ENCODE peak calls at places on chromosomes 6 and 20, in eight cellular contexts. C is CD4-positive, alpha-beta memory T cell; E is colonic mucosa; G is uterus; S is IMR-90; L is iPS DF 6.9; J is spleen; K is ovary. V is an unnamed sample. For H3K27me3, the result is how much of the 10 kb centered on the place peaks cover.

GRCh38 chr20:19995220-19995863 is 21.8 kb upstream of the NAA20 start:
- DNase-seq in C (peak), E (no peak), G (no peak), S (peak), L (no peak), J (no peak), K (no peak), V (no peak)

GRCh38 chr6:129849456-129849855 is 11.7 kb downstream of the TMEM244 start:
- DNase-seq in C (no peak), E (no peak), G (no peak), S (peak), L (no peak), J (no peak), K (no peak), V (no peak)

GRCh38 chr6:157034433-157035230 is 257.5 kb downstream of the ARID1B start:
- DNase-seq in C (peak), E (no peak), G (no peak), S (peak), L (no peak), J (no peak), K (no peak), V (no peak)

GRCh38 chr6:20686142-20686541 is 151.9 kb downstream of the CDKAL1 start:
- DNase-seq in C (no peak), E (no peak), G (no peak), S (no peak), L (peak), J (no peak), K (no peak), V (no peak)

GRCh38 chr6:4377635-4378034 is 242.3 kb upstream of the ECI2 start:
- DNase-seq in C (no peak), E (no peak), G (no peak), S (no peak), L (no peak), J (no peak), K (no peak), V (no peak)

GRCh38 chr6:51868591-51869355 is 218.6 kb downstream of the PKHD1 start:
- DNase-seq in C (no peak), E (no peak), G (no peak), S (no peak), L (no peak), J (no peak), K (no peak), V (no peak)

GRCh38 chr20:56631990-56632327 is 2.9 kb downstream of the TFAP2C start:
- DNase-seq in C (no peak), E (no peak), G (no peak), S (no peak), L (no peak), J (no peak), K (no peak), V (no peak)

GRCh38 chr6:170074435-170074834 is 216.4 kb downstream of the DLL1 start:
- DNase-seq in C (no peak), E (no peak), G (no peak), S (no peak), L (no peak), J (peak), K (peak), V (no peak)

GRCh38 chr20:21272679-21273078 is 30.5 kb upstream of the XRN2 start:
- DNase-seq in C (no peak), E (no peak), G (no peak), S (no peak), L (no peak), J (no peak), K (no peak), V (no peak)

GRCh38 chr6:161676566-161676965 is 402.7 kb upstream of the AGPAT4 start:
- DNase-seq in C (no peak), E (no peak), G (no peak), S (no peak), L (no peak), J (no peak), K (no peak), V (no peak)

GRCh38 chr20:32010666-32011065 is 428 bp downstream of the CCM2L start:
- DNase-seq in C (no peak), E (no peak), G (no peak), S (no peak), L (no peak), J (peak), K (no peak), V (no peak)

GRCh38 chr20:38905375-38905774 is 20.8 kb upstream of the FAM83D start:
- DNase-seq in C (no peak), E (no peak), G (no peak), S (no peak), L (no peak), J (no peak), K (no peak), V (no peak)

GRCh38 chr20:57692393-57692792 is 17.4 kb downstream of the PMEPA1 start:
- DNase-seq in C (no peak), E (no peak), G (no peak), S (no peak), L (no peak), J (no peak), K (no peak), V (no peak)

GRCh38 chr6:135291288-135292116 is 110.4 kb downstream of the MYB start:
- DNase-seq in C (no peak), E (no peak), G (no peak), S (peak), L (no peak), J (no peak), K (no peak), V (no peak)

GRCh38 chr20:31707994-31708744 is 14.5 kb downstream of the BCL2L1 start:
- DNase-seq in C (no peak), E (peak), G (no peak), S (no peak), L (no peak), J (peak), K (no peak), V (no peak)

GRCh38 chr20:58555078-58555765 is 40.0 kb upstream of the APCDD1L start:
- DNase-seq in C (no peak), E (no peak), G (no peak), S (peak), L (no peak), J (no peak), K (no peak), V (no peak)

GRCh38 chr6:45187841-45188240 is 140.3 kb upstream of the RUNX2 start:
- DNase-seq in C (no peak), E (no peak), G (no peak), S (peak), L (no peak), J (no peak), K (no peak), V (no peak)

GRCh38 chr6:16982827-16983226 is 119.0 kb upstream of the STMND1 start:
- DNase-seq in C (no peak), E (no peak), G (no peak), S (peak), L (no peak), J (no peak), K (no peak), V (no peak)

GRCh38 chr6:44085219-44085618 is 42.0 kb downstream of the MRPL14 start:
- DNase-seq in C (no peak), E (no peak), G (no peak), S (no peak), L (no peak), J (no peak), K (no peak), V (no peak)

GRCh38 chr20:32603046-32603726 is 18.1 kb upstream of the NOL4L start:
- DNase-seq in C (no peak), E (no peak), G (no peak), S (no peak), L (no peak), J (no peak), K (no peak), V (no peak)

GRCh38 chr20:1002682-1003561 is 811 bp upstream of the RSPO4 start:
- DNase-seq in C (no peak), E (no peak), G (no peak), S (no peak), L (no peak), J (no peak), K (no peak), V (no peak)

GRCh38 chr6:134787261-134787871 is 162.5 kb downstream of the ALDH8A1 start:
- DNase-seq in C (no peak), E (no peak), G (no peak), S (peak), L (no peak), J (no peak), K (no peak), V (peak)

GRCh38 chr6:44564906-44565524 is 177.5 kb downstream of the CDC5L start:
- DNase-seq in C (no peak), E (no peak), G (no peak), S (no peak), L (no peak), J (peak), K (no peak), V (no peak)

GRCh38 chr20:39825524-39825923 is 863.4 kb downstream of the DHX35 start:
- DNase-seq in C (no peak), E (no peak), G (no peak), S (no peak), L (no peak), J (no peak), K (no peak), V (no peak)

GRCh38 chr20:20143646-20144045 is 91.3 kb downstream of the CFAP61 start:
- DNase-seq in C (no peak), E (no peak), G (no peak), S (no peak), L (no peak), J (no peak), K (no peak), V (no peak)

GRCh38 chr6:4772750-4773149 is 3.5 kb upstream of the CDYL start:
- DNase-seq in C (no peak), E (no peak), G (no peak), S (no peak), L (no peak), J (no peak), K (no peak), V (no peak)

GRCh38 chr6:8382434-8382833 is 52.9 kb downstream of the SLC35B3 start:
- DNase-seq in C (no peak), E (no peak), G (no peak), S (no peak), L (no peak), J (no peak), K (no peak), V (no peak)

GRCh38 chr20:41124451-41125094 is 12.8 kb upstream of the PLCG1 start:
- DNase-seq in C (no peak), E (peak), G (no peak), S (no peak), L (no peak), J (no peak), K (no peak), V (no peak)

GRCh38 chr6:138498575-138499302 is 555 bp downstream of the NHSL1 start:
- DNase-seq in C (no peak), E (no peak), G (no peak), S (no peak), L (no peak), J (no peak), K (no peak), V (no peak)
- H3K27ac ChIP-seq in C (no peak), E (peak), G (no peak), S (no peak), L (no peak), J (no peak), K (no peak), V (no peak)

DNA sequence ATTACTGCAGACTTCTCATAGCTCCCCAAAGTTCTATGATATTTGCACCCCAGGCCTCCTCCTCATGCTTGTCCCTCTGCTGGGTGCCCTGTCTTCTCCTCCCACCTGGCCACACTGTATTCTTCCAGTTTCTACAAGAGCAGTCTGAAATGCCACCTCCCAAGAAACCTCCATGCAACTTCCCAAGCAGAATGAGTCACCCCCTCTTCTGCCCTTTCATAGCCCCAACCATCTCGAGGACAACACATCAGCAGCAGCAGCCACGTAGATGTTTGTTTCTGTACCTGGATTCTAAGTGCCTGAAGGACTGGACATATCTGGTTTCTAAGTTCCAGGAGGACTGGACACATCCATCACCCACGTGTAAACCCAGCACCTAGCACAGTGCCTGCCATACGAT is 6.6 kb upstream of the ULBP2 start:
- DNase-seq in C (no peak), E (no peak), G (no peak), S (peak), L (no peak), J (no peak), K (no peak), V (no peak)
- H3K27me3 ChIP-seq in C (half or more), E (under half), G (half or more), S (half or more), L (under half), J (half or more), K (under half), V (under half)

DNA sequence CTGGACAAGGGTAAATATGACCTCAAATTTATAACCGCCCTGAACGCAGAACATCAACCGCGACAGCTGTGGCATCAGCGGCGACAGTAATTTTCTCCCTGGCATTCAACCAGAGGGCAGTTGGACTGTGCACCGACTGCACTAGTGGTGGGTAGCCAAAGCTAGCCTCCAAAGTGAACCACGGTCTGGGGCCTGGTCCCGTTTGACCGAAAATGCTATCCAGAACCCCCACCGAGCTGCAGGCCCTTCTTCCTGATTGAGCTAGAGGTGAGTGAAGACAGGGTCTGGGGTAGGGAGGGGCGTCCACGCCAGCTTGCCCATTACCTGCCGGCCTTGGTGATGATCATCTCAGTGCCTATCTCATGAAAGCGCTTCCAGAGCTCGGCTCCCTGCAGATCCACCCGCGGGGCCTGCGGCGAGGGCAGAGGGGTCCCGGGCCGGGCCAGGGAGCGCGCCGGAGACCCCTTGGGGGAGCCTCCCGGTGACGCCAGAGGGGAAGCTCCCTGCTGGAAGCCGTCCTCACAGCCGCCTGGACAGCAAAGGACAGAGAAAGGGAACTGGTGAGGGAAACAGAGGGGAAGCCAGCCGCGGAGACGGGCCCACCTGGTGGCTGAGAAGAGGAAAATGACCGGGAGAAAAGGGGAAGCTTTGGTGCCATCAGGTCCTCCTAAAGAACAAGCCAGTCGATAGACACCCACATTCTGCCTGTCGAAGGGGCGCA is 2.0 kb downstream of the TBX18 start:
- DNase-seq in C (no peak), E (no peak), G (no peak), S (no peak), L (no peak), J (no peak), K (no peak), V (no peak)
- H3K27ac ChIP-seq in C (no peak), E (no peak), G (no peak), S (no peak), L (no peak), J (no peak), K (peak), V (peak)

GRCh38 chr6:100371591-100371990 is 93.1 kb downstream of the SIM1 start:
- DNase-seq in C (no peak), E (no peak), G (no peak), S (no peak), L (no peak), J (no peak), K (no peak), V (no peak)

GRCh38 chr6:100378576-100378975 is 86.1 kb downstream of the SIM1 start:
- DNase-seq in C (no peak), E (no peak), G (no peak), S (no peak), L (no peak), J (no peak), K (no peak), V (no peak)

GRCh38 chr6:100379386-100379785 is 85.3 kb downstream of the SIM1 start:
- DNase-seq in C (no peak), E (no peak), G (no peak), S (no peak), L (no peak), J (no peak), K (no peak), V (no peak)

GRCh38 chr6:100372326-100372725 is 92.4 kb downstream of the SIM1 start:
- DNase-seq in C (no peak), E (no peak), G (no peak), S (no peak), L (no peak), J (no peak), K (no peak), V (no peak)

GRCh38 chr6:100376103-100376502 is 88.6 kb downstream of the SIM1 start:
- DNase-seq in C (no peak), E (no peak), G (no peak), S (no peak), L (no peak), J (no peak), K (no peak), V (no peak)
- H3K27me3 ChIP-seq in C (under half), E (under half), G (under half), S (under half), L (under half), J (under half), K (under half), V (under half)

GRCh38 chr6:111748247-111748647 is 125.0 kb downstream of the FYN start:
- DNase-seq in C (no peak), E (no peak), G (no peak), S (no peak), L (no peak), J (no peak), K (no peak), V (no peak)

GRCh38 chr6:111750147-111750546 is 123.1 kb downstream of the FYN start:
- DNase-seq in C (no peak), E (no peak), G (no peak), S (no peak), L (no peak), J (no peak), K (no peak), V (no peak)

GRCh38 chr6:111752476-111752875 is 120.8 kb downstream of the FYN start:
- DNase-seq in C (no peak), E (no peak), G (no peak), S (no peak), L (no peak), J (no peak), K (no peak), V (no peak)

GRCh38 chr6:111753573-111753972 is 119.7 kb downstream of the FYN start:
- DNase-seq in C (no peak), E (no peak), G (no peak), S (no peak), L (no peak), J (no peak), K (no peak), V (no peak)

DNA sequence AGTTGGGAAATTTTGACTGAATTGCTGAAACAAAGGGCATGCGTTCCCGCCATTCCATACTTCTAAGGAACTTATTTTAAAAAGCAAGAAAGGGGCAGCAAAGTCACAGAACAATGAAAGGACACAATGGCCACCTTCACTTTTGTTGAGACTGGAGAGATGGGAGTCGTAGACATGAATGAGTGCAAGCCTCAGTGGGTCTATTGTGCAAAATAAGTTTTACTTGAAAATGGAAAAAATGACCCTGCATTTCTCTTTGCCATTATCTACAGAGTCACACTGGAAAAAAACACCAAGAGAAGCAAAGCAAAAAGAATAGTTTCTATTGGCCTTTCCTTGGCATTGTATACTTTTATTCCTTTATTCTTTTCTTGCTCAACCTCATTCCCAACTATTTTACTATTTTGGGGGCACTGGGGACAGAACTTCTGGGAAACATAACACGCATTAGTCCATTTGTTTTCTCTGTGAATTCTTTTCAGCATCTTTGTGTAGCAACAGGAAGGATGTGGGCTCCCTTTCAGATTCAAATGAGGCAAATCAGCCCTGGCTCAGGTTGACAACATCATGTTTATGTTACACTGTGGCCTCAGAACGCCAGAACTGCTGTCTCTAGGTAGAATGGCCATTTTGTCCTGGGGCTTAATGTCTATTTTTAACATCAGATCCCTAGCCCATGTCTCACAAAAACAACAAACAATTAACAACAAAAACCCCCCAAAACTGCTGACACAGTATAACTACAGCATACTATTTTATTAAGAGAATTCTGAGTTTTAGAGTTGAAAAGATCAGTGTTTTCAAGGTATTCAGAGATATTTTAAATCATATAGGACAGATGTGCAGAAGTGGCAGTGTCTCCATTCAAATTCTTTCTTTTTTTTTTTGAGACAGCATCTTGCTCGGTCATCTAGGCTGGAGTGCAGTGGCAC is 122.2 kb downstream of the FYN start:
- DNase-seq in C (peak), E (no peak), G (no peak), S (peak), L (peak), J (no peak), K (no peak), V (no peak)
- H3K27ac ChIP-seq in C (peak), E (peak), G (no peak), S (no peak), L (no peak), J (peak), K (no peak), V (no peak)

GRCh38 chr6:28816339-28816908 is 107.4 kb downstream of the TRIM27 start:
- DNase-seq in C (no peak), E (no peak), G (no peak), S (no peak), L (no peak), J (no peak), K (no peak), V (no peak)
- H3K27me3 ChIP-seq in C (under half), E (under half), G (half or more), S (under half), L (half or more), J (half or more), K (under half), V (under half)

GRCh38 chr20:25317351-25318075 is 69.6 kb downstream of the PYGB start:
- DNase-seq in C (no peak), E (no peak), G (peak), S (no peak), L (no peak), J (peak), K (no peak), V (no peak)

GRCh38 chr20:25321262-25321831 is 69.3 kb downstream of the ABHD12 start:
- DNase-seq in C (no peak), E (peak), G (peak), S (no peak), L (no peak), J (peak), K (no peak), V (no peak)

GRCh38 chr20:25320035-25320800 is 70.4 kb downstream of the ABHD12 start:
- DNase-seq in C (no peak), E (peak), G (peak), S (no peak), L (no peak), J (peak), K (no peak), V (no peak)

GRCh38 chr20:25318471-25319240 is 70.8 kb downstream of the PYGB start:
- DNase-seq in C (no peak), E (no peak), G (peak), S (no peak), L (no peak), J (peak), K (no peak), V (no peak)

GRCh38 chr20:25319241-25320034 is 71.2 kb downstream of the ABHD12 start:
- DNase-seq in C (no peak), E (peak), G (peak), S (no peak), L (no peak), J (peak), K (no peak), V (no peak)
- H3K27ac ChIP-seq in C (no peak), E (peak), G (no peak), S (no peak), L (no peak), J (no peak), K (no peak), V (no peak)